ENCODE peak calls at places on chromosomes 11 and 22, in eight cellular contexts. H is BJ, W is brain microvascular endothelial cell, M is tibial artery, B is gastrocnemius medialis, T is bronchial epithelial cell, A is IMR-90, U is cardiac muscle cell. O is an unnamed sample.

GRCh38 chr22:25334091-25334490 is 114.7 kb downstream of the CRYBB2 start:
- DNase-seq in H (no peak), W (peak; percentile 43), M (no peak), B (no peak), T (peak; percentile 13), A (peak; percentile 16), U (peak; percentile 33), O (peak; percentile 0)

GRCh38 chr11:64340671-64341335 is 799 bp downstream of the CCDC88B start:
- DNase-seq in H (no peak), W (no peak), M (no peak), B (no peak), T (no peak), A (no peak), U (no peak), O (no peak)

GRCh38 chr11:84140386-84141169 is 854.4 kb upstream of the CCDC90B start:
- DNase-seq in H (no peak), W (no peak), M (no peak), B (no peak), T (no peak), A (no peak), U (no peak), O (no peak)

GRCh38 chr22:36384766-36385400 is 2.9 kb downstream of the MYH9 start:
- DNase-seq in H (no peak), W (no peak), M (no peak), B (no peak), T (no peak), A (no peak), U (peak; percentile 50), O (no peak)

GRCh38 chr11:27228232-27228631 is 134.8 kb downstream of the CCDC34 start:
- DNase-seq in H (no peak), W (no peak), M (no peak), B (no peak), T (peak; percentile 96), A (no peak), U (no peak), O (no peak)

GRCh38 chr11:126479178-126479930 is 123.9 kb downstream of the ST3GAL4 start:
- DNase-seq in H (no peak), W (no peak), M (no peak), B (no peak), T (no peak), A (no peak), U (no peak), O (no peak)

GRCh38 chr11:57482782-57483569 is 22.6 kb downstream of the RTN4RL2 start:
- DNase-seq in H (no peak), W (peak; percentile 5), M (no peak), B (no peak), T (no peak), A (peak; percentile 21), U (peak; percentile 62), O (peak; percentile 54)

GRCh38 chr11:68033708-68034045 is 3.2 kb downstream of the NDUFS8 start:
- DNase-seq in H (no peak), W (no peak), M (no peak), B (peak; percentile 50), T (no peak), A (no peak), U (no peak), O (no peak)

GRCh38 chr11:111918390-111919256 is at the start of gene C11orf52:
- DNase-seq in H (no peak), W (no peak), M (no peak), B (peak; percentile 75), T (peak; percentile 79), A (peak; percentile 57), U (peak; percentile 60), O (no peak)

GRCh38 chr11:107561688-107562087 is 3.8 kb downstream of the ALKBH8 start:
- DNase-seq in H (peak; percentile 65), W (peak; percentile 59), M (no peak), B (no peak), T (peak; percentile 96), A (peak; percentile 34), U (peak; percentile 65), O (peak; percentile 49)

GRCh38 chr11:102576350-102576749 is 45.8 kb upstream of the MMP7 start:
- DNase-seq in H (no peak), W (no peak), M (no peak), B (no peak), T (no peak), A (no peak), U (no peak), O (no peak)

GRCh38 chr11:14974723-14975587 is 2.8 kb upstream of the CALCA start:
- DNase-seq in H (no peak), W (peak; percentile 39), M (no peak), B (no peak), T (peak; percentile 62), A (peak; percentile 20), U (peak; percentile 49), O (peak; percentile 33)

GRCh38 chr11:762421-763072 is 14.7 kb downstream of the GATD1 start:
- DNase-seq in H (no peak), W (peak; percentile 33), M (no peak), B (no peak), T (peak; percentile 85), A (peak; percentile 74), U (peak; percentile 74), O (peak; percentile 67)

GRCh38 chr11:72793081-72793451 is 781 bp downstream of the STARD10 start:
- DNase-seq in H (no peak), W (no peak), M (no peak), B (no peak), T (no peak), A (no peak), U (no peak), O (no peak)

DNA sequence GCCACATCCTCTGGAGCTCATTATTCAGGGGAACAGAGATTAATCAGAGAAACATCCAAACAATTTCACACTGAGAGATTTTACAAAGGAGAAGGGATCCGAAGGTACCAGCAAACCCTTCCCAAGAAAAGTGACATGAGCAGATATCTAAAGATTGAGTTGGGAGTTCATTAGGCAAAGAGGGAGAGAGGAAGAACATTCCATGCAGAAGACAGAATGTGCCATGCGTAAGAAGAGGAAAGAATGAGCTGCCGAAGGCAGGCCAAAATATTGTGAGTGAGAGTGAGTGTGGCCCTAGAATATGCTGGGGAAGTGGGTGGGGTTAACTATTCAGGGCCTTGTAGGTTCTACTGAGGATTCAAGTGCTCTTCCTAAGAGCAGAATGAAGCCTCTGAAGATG is 50.0 kb upstream of the LYVE1 start:
- DNase-seq in H (no peak), W (no peak), M (no peak), B (no peak), T (no peak), A (no peak), U (no peak), O (no peak)
- H3K4me3 ChIP-seq in H (no peak overlapping the region), W (no peak overlapping the region), M (no peak overlapping the region), B (no peak overlapping the region), T (no peak overlapping the region), A (no peak overlapping the region), U (no peak overlapping the region), O (no peak overlapping the region)

GRCh38 chr22:42433754-42434153 is 1.6 kb upstream of the NFAM1 start:
- DNase-seq in H (no peak), W (no peak), M (no peak), B (no peak), T (peak; percentile 83), A (no peak), U (no peak), O (no peak)

GRCh38 chr22:42432020-42432596 is at the start of gene NFAM1:
- DNase-seq in H (no peak), W (no peak), M (peak; percentile 49), B (peak; percentile 30), T (no peak), A (no peak), U (no peak), O (no peak)

GRCh38 chr22:42434283-42434682 is 2.1 kb upstream of the NFAM1 start:
- DNase-seq in H (no peak), W (no peak), M (no peak), B (no peak), T (peak; percentile 23), A (no peak), U (peak; percentile 36), O (no peak)

GRCh38 chr22:42431401-42432019 is 693 bp downstream of the NFAM1 start:
- DNase-seq in H (no peak), W (no peak), M (no peak), B (no peak), T (no peak), A (no peak), U (no peak), O (no peak)

GRCh38 chr22:42432818-42433217 is 615 bp upstream of the NFAM1 start:
- DNase-seq in H (no peak), W (no peak), M (no peak), B (no peak), T (no peak), A (no peak), U (no peak), O (no peak)
- H3K27me3 ChIP-seq in H (peaks cover 25% of the 10 kb centered on the region), W (peaks cover 35% of the 10 kb centered on the region), M (peaks cover 88% of the 10 kb centered on the region), B (peaks cover 36% of the 10 kb centered on the region), T (peaks cover 16% of the 10 kb centered on the region), A (peaks cover 58% of the 10 kb centered on the region), U (no peaks in the 10 kb centered on the region), O (no peaks in the 10 kb centered on the region)

DNA sequence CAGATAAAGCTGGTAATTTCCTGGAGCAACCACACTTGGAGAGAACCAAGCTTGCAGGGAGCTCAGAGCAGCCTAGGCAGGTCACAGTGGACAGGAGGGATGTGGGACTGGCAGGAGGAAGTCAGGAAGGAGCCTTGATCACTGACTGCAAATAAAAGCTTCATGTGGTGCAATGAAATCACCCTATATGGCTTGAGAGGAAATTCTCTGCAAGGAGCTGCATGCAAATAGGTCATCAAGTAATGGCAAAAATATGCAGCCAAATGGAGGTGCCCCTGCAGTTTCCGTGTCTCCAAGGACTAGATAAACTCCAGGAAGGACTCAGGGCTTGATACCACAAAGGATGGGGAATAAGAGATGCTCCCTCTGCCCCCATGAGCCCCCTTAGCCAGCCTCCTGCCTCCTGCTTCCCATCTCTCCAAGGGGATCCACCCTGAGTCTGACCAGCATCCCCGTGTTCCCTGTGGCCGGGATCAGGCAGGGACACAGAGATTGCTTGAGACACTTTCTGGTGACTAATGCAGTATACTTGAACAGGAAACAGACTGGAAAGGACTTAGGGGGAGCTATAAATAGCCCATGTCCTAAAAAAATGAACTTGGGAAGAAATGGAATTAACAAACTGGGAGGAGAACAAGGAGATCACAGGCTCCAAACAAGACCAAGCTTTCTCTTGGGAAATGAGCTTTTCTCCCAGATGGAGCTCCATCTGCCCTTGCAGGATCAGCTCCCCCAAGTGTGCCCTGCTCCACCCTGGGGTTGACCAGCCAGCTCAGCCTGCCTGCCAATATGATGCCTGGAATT is 23.9 kb upstream of the MICAL2 start:
- DNase-seq in H (peak; percentile 93), W (peak; percentile 95), M (peak; percentile 89), B (peak; percentile 52), T (peak; percentile 95), A (peak; percentile 97), U (peak; percentile 88), O (peak; percentile 74)
- H3K4me3 ChIP-seq in H (peak overlapping the region; percentile 44), W (peak overlapping the region; percentile 51), M (peak overlapping the region; percentile 42), B (no peak overlapping the region), T (no peak overlapping the region), A (peak overlapping the region; percentile 46), U (no peak overlapping the region), O (no peak overlapping the region)

DNA sequence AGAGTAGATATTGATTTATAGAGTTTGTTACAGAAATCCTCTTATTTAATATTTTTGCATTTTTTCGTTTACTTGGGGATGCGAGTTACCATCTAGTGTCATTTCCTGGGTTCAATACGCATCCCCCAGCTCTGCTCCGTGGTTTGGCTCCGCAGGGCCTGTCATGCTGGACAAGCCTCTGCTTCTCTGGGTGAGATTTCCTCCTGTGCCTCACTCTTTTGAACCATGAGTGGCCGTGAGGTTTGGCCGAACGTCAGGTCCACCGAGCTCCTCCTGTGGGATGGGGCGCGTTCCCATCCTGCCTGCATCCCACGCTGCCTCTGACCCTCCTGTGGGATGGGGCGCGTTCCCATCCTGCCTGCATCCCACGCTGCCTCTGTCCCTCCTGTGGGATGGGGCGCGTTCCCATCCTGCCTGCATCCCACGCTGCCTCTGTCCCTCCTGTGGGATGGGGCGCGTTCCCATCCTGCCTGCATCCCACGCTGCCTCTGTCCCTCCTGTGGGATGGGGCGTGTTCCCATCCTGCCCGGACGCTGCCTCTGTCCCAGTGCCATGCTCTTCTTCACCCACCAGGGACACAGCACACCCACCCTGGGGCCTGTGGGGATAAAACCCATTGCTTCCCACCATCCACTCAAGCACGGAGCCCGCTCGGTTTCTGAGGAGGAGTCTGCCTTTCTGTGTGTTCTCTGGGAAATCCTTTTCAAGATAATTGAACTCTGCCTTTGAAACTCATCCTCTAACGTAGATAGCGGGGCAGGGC is 506.8 kb downstream of the BRD1 start:
- DNase-seq in H (no peak), W (no peak), M (no peak), B (no peak), T (no peak), A (no peak), U (no peak), O (no peak)
- H3K27me3 ChIP-seq in H (no peaks in the 10 kb centered on the region), W (no peaks in the 10 kb centered on the region), M (peaks cover 27% of the 10 kb centered on the region), B (peaks cover 5% of the 10 kb centered on the region), T (no peaks in the 10 kb centered on the region), A (no peaks in the 10 kb centered on the region), U (peaks cover 3% of the 10 kb centered on the region), O (peaks cover 27% of the 10 kb centered on the region)